ENCODE peak calls at places on chromosomes 13 and 19, in eight cellular contexts. S is A549; Q is neuronal stem cell; N is effector memory CD4-positive, alpha-beta T cell; J is ovary; K is thoracic aorta; U is stomach; F is CD8-positive, alpha-beta memory T cell. L is an unnamed sample.

GRCh38 chr19:46975011-46975917 is 44.4 kb upstream of the NPAS1 start:
- DNase-seq in S (no peak), Q (no peak), U (no peak), K (no peak), F (no peak), N (no peak), J (no peak), L (no peak)

GRCh38 chr13:103961784-103962183 is 895.6 kb upstream of the SLC10A2 start:
- DNase-seq in J (no peak), U (no peak), S (no peak), F (no peak), Q (no peak), N (no peak), K (no peak), L (no peak)

GRCh38 chr19:30669329-30670010 is 297.3 kb downstream of the ZNF536 start:
- DNase-seq in S (peak; percentile 66), Q (peak; percentile 73), U (peak; percentile 63), J (peak; percentile 80), F (no peak), N (peak; percentile 11), K (no peak), L (peak; percentile 81)

GRCh38 chr13:70016116-70016515 is 91.5 kb upstream of the ATXN8OS start:
- DNase-seq in U (no peak), J (no peak), K (no peak), S (no peak), Q (no peak), F (no peak), N (no peak), L (no peak)

GRCh38 chr13:30373727-30374126 is 48.6 kb upstream of the UBE2L5 start:
- DNase-seq in N (peak; percentile 39), Q (no peak), S (no peak), U (no peak), F (peak; percentile 72), K (no peak), J (no peak), L (no peak)

GRCh38 chr13:48275507-48275906 is 28.0 kb upstream of the RB1 start:
- DNase-seq in J (no peak), U (no peak), N (no peak), F (no peak), S (no peak), Q (no peak), K (no peak), L (no peak)

GRCh38 chr19:50490411-50490811 is 13.8 kb upstream of the GARIN5A start:
- DNase-seq in U (no peak), J (no peak), F (no peak), K (no peak), S (no peak), Q (no peak), N (no peak), L (no peak)

GRCh38 chr13:102839462-102839861 is 6.4 kb upstream of the ERCC5 start:
- DNase-seq in N (no peak), U (no peak), Q (no peak), K (no peak), F (no peak), J (no peak), S (no peak), L (no peak)

GRCh38 chr13:49532593-49532992 is 36.8 kb downstream of the PHF11 start:
- DNase-seq in K (no peak), Q (no peak), F (no peak), J (no peak), U (no peak), N (no peak), S (no peak), L (no peak)

GRCh38 chr13:49533011-49533410 is 37.3 kb downstream of the PHF11 start:
- DNase-seq in S (no peak), F (no peak), J (no peak), U (no peak), K (no peak), N (no peak), Q (no peak), L (no peak)

GRCh38 chr13:49528161-49528560 is 32.4 kb downstream of the PHF11 start:
- DNase-seq in N (no peak), F (no peak), J (no peak), U (no peak), S (no peak), K (no peak), Q (no peak), L (no peak)

GRCh38 chr13:49533586-49534269 is 38.0 kb downstream of the PHF11 start:
- DNase-seq in K (no peak), Q (no peak), N (no peak), U (no peak), J (no peak), S (no peak), F (no peak), L (no peak)

GRCh38 chr13:49530452-49530851 is 34.7 kb downstream of the PHF11 start:
- DNase-seq in F (no peak), U (no peak), K (no peak), N (no peak), S (no peak), J (no peak), Q (no peak), L (no peak)
- H3K4me1 ChIP-seq in F (no peaks in the 10 kb centered on the region), U (no peaks in the 10 kb centered on the region), K (peaks cover 19% of the 10 kb centered on the region), N (no peaks in the 10 kb centered on the region), S (no peaks in the 10 kb centered on the region), J (no peaks in the 10 kb centered on the region), Q (no peaks in the 10 kb centered on the region), L (no peaks in the 10 kb centered on the region)

DNA sequence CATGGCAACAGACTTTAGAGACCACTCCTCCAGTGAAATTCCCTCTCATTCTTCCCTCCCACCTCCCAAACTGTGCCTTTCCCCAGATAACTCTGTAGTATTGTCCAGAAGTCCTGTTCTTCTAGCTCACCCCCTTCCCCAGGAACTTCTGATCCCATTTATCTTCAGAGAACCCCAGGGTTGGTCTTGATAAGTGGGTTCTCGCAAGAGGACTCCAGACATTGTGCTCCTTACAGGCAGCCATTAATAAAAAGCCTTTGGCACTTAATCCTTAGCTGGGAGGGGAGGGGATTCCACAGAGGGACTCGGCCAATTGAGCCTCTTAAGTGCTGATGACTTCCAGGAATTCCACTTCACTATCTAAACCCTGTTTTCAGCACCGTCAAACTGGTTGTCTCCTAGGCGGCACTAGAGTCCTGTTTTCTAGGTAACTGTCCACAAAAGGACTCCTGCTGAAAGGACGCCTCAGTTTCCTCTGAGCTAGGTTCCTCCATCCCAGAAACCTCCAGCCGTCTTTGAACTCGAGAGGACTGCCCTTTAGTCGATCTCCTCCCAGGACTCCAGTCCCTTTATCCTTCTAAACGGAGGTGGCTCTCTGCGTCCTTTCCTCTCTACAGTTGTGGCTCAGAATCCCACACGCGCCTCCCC is 2.0 kb downstream of the LTBP4 start:
- DNase-seq in J (peak; percentile 46), U (no peak), Q (no peak), S (no peak), F (peak; percentile 38), N (no peak), K (no peak), L (no peak)
- H3K4me1 ChIP-seq in J (peaks cover 13% of the 10 kb centered on the region), U (peaks cover 89% of the 10 kb centered on the region), Q (peaks cover 33% of the 10 kb centered on the region), S (peaks cover 60% of the 10 kb centered on the region), F (peaks cover 74% of the 10 kb centered on the region), N (peaks cover 76% of the 10 kb centered on the region), K (peaks cover 61% of the 10 kb centered on the region), L (peaks cover 43% of the 10 kb centered on the region)

DNA sequence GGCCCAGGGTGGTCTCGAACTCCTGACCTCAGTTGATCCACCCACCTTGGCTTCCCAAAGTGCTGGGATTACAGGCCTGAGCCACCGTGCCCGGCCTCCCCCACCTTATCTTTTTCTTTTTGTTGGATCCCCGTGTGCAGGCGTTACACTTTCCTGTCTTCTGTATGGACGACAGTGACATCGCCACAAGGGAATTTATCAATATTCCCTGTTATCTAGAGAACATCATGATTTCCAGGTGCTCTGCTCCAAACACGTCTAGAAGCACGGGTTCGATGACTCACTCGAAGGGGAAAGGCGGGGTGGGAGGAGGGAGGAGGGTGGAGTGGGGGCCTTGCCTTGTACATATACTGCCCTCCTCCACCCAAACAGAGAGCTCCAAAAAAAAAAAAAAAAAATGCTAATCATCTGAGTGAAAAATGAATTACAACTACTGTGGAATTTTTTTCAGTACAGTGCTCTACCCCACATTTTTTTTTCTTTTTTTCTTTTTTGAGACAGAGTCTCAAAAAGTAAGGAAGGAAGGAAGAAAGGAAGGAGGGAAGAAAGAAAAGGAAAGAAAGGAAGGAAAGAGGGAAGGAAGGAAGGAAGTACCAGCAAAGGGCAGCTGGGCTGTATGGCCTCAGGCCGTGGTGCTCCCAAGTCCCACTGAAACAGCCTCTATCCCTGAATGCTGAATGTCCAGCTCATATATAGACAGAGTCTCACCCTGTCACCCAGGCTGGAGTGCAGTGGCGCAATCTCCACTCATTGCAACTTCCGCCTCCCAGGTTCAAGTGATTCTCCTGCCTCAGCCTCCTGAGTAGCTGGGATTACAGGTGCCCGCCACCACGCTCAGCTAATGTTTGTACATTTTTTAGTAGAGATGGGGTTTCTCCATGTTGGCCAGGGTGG is 36.8 kb downstream of the INSR start:
- DNase-seq in N (no peak), S (no peak), U (peak; percentile 59), Q (no peak), J (peak; percentile 83), F (no peak), K (peak; percentile 4), L (peak; percentile 81)
- H3K4me1 ChIP-seq in N (no peaks in the 10 kb centered on the region), S (no peaks in the 10 kb centered on the region), U (peaks cover 79% of the 10 kb centered on the region), Q (no peaks in the 10 kb centered on the region), J (peaks cover 24% of the 10 kb centered on the region), F (no peaks in the 10 kb centered on the region), K (peaks cover 62% of the 10 kb centered on the region), L (peaks cover 4% of the 10 kb centered on the region)

GRCh38 chr13:114321256-114321655 is 7.0 kb downstream of the CHAMP1 start:
- DNase-seq in F (no peak), S (no peak), J (no peak), U (no peak), N (no peak), Q (no peak), K (no peak), L (no peak)
- H3K4me1 ChIP-seq in F (peaks cover 4% of the 10 kb centered on the region), S (peaks cover 2% of the 10 kb centered on the region), J (peaks cover 4% of the 10 kb centered on the region), U (peaks cover 51% of the 10 kb centered on the region), N (no peaks in the 10 kb centered on the region), Q (no peaks in the 10 kb centered on the region), K (peaks cover 34% of the 10 kb centered on the region), L (no peaks in the 10 kb centered on the region)

L was measured in uterus.